ENCODE peak calls at places on chromosomes 7 and 10, in six cellular contexts. A is A549, G is K562, S is HepG2, N is endothelial cell of umbilical vein, T is GM12878. K is an unnamed sample.

GRCh38 chr7:75611557-75612178 is 119.5 kb downstream of the SPDYE5 start:
- DNase-seq in G (no peak), A (no peak), T (no peak), N (peak), S (peak), K (peak)

GRCh38 chr10:22321156-22321711 is 335 bp downstream of the BMI1 start:
- DNase-seq in A (peak), T (no peak), N (peak), S (peak), G (peak), K (peak)

GRCh38 chr7:73647725-73648592 is 19.7 kb upstream of the VPS37D start:
- DNase-seq in A (no peak), S (peak), N (no peak), G (no peak), T (no peak), K (peak)

GRCh38 chr10:71218046-71218832 is 5.9 kb downstream of the UNC5B start:
- DNase-seq in T (no peak), N (peak), G (no peak), A (peak), S (peak), K (no peak)

GRCh38 chr10:63064706-63065105 is 68.4 kb upstream of the NRBF2 start:
- DNase-seq in A (no peak), N (no peak), G (no peak), T (no peak), S (no peak), K (no peak)

GRCh38 chr10:92816106-92816505 is 32.2 kb upstream of the EXOC6 start:
- DNase-seq in T (no peak), S (no peak), N (peak), G (no peak), A (no peak), K (no peak)

GRCh38 chr7:2028733-2029132 is 204.0 kb downstream of the MAD1L1 start:
- DNase-seq in G (no peak), A (peak), S (no peak), T (no peak), N (no peak), K (no peak)

GRCh38 chr7:128459394-128459878 is 3.8 kb downstream of the HILPDA start:
- DNase-seq in N (peak), A (peak), S (peak), G (peak), T (peak), K (peak)

GRCh38 chr10:24503627-24504320 is 219.9 kb downstream of the ARHGAP21 start:
- DNase-seq in A (peak), G (peak), T (peak), S (peak), N (peak), K (peak)

GRCh38 chr7:114939484-114940097 is 17.7 kb downstream of the MDFIC start:
- DNase-seq in N (no peak), T (no peak), S (no peak), A (no peak), G (peak), K (no peak)
- TF ChIP-seq CTCF in N (no peak), T (peak), S (no peak), A (no peak), G (no peak), K (no peak)

GRCh38 chr7:125059861-125060456 is 130.3 kb upstream of the POT1 start:
- DNase-seq in S (no peak), A (no peak), G (no peak), T (no peak), N (peak), K (peak)

GRCh38 chr7:125057974-125058373 is 128.3 kb upstream of the POT1 start:
- DNase-seq in A (no peak), S (peak), G (peak), N (no peak), T (no peak), K (no peak)

GRCh38 chr7:125065546-125065945 is 135.9 kb upstream of the POT1 start:
- DNase-seq in N (no peak), G (no peak), A (no peak), S (no peak), T (no peak), K (no peak)

GRCh38 chr7:125061776-125062397 is 132.3 kb upstream of the POT1 start:
- DNase-seq in G (peak), N (peak), A (peak), T (no peak), S (no peak), K (peak)
- TF ChIP-seq MYC in G (no peak), N (no peak), A (no peak), T (no peak), S (no peak), K (no peak)

GRCh38 chr7:83786858-83787257 is 137.9 kb upstream of the SEMA3E start:
- DNase-seq in T (no peak), S (no peak), N (no peak), G (peak), A (no peak), K (no peak)

DNA sequence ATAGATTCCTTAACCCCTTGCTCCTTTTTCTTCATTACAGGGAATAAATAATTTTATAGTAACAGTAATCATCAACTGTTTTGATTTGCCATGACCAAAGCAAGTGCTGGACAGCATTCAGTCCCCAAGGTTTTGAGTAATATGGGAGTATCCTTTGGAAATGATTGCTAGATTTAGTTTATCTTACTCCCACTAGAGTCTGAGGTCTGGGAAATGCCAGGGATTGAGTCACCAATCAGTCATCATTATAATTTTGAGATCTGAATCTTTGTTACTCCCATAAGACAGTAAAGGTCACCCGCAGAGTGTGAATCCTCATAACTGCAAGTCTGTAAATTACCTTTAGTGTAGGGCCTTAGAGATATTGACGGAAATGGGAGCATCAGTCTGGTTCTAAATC is 133.7 kb upstream of the SEMA3E start:
- DNase-seq in N (no peak), G (no peak), A (no peak), S (no peak), T (no peak), K (no peak)
- H3K4me3 ChIP-seq in N (no peak), G (no peak), A (no peak), S (no peak), T (no peak), K (no peak)

GRCh38 chr10:107614939-107615665 is 450.6 kb upstream of the SORCS1 start:
- DNase-seq in N (no peak), S (no peak), A (no peak), T (no peak), G (no peak), K (peak)
- TF ChIP-seq CTCF in N (no peak), S (no peak), A (no peak), T (no peak), G (no peak), K (no peak)

K was measured in NB4.